ENCODE peak calls at places on chromosomes 6 and 20, in six cellular contexts. One of them, this sample, is unnamed. For H3K27me3 and H3K4me1, the result is how much of the 10 kb centered on the place peaks cover.

GRCh38 chr6:35725721-35726438 is 11.0 kb upstream of the ARMC12 start:
- DNase-seq in SJSA1: no peak
- DNase-seq in right cardiac atrium: peak
- DNase-seq in psoas muscle: peak
- DNase-seq in CD4-positive, CD25-positive, alpha-beta regulatory T cell: no peak
- DNase-seq in CD4-positive, alpha-beta memory T cell: no peak
- DNase-seq in this sample: no peak

GRCh38 chr6:39926668-39927067 is 7.6 kb downstream of the MOCS1 start:
- DNase-seq in CD4-positive, alpha-beta memory T cell: no peak
- DNase-seq in SJSA1: no peak
- DNase-seq in right cardiac atrium: no peak
- DNase-seq in CD4-positive, CD25-positive, alpha-beta regulatory T cell: no peak
- DNase-seq in psoas muscle: no peak
- DNase-seq in this sample: no peak

GRCh38 chr20:4811661-4812181 is 90.0 kb downstream of the PRND start:
- DNase-seq in CD4-positive, alpha-beta memory T cell: peak
- DNase-seq in right cardiac atrium: peak
- DNase-seq in CD4-positive, CD25-positive, alpha-beta regulatory T cell: peak
- DNase-seq in SJSA1: no peak
- DNase-seq in psoas muscle: peak
- DNase-seq in this sample: peak

GRCh38 chr6:25866011-25866410 is 8.0 kb downstream of the SLC17A3 start:
- DNase-seq in CD4-positive, CD25-positive, alpha-beta regulatory T cell: peak
- DNase-seq in psoas muscle: no peak
- DNase-seq in right cardiac atrium: no peak
- DNase-seq in SJSA1: no peak
- DNase-seq in CD4-positive, alpha-beta memory T cell: peak
- DNase-seq in this sample: peak

GRCh38 chr6:168219167-168219566 is 100.4 kb downstream of the DACT2 start:
- DNase-seq in SJSA1: no peak
- DNase-seq in CD4-positive, CD25-positive, alpha-beta regulatory T cell: no peak
- DNase-seq in psoas muscle: peak
- DNase-seq in CD4-positive, alpha-beta memory T cell: no peak
- DNase-seq in right cardiac atrium: peak
- DNase-seq in this sample: no peak

GRCh38 chr20:20085812-20086211 is 33.5 kb downstream of the CFAP61 start:
- DNase-seq in right cardiac atrium: no peak
- DNase-seq in psoas muscle: no peak
- DNase-seq in CD4-positive, CD25-positive, alpha-beta regulatory T cell: no peak
- DNase-seq in SJSA1: no peak
- DNase-seq in CD4-positive, alpha-beta memory T cell: no peak
- DNase-seq in this sample: no peak

GRCh38 chr20:39716796-39717341 is 754.7 kb downstream of the DHX35 start:
- DNase-seq in SJSA1: no peak
- DNase-seq in right cardiac atrium: no peak
- DNase-seq in psoas muscle: no peak
- DNase-seq in CD4-positive, CD25-positive, alpha-beta regulatory T cell: no peak
- DNase-seq in CD4-positive, alpha-beta memory T cell: no peak
- DNase-seq in this sample: no peak

GRCh38 chr20:62065669-62066338 is at the start of gene TAF4:
- DNase-seq in psoas muscle: peak
- DNase-seq in right cardiac atrium: peak
- DNase-seq in SJSA1: peak
- DNase-seq in CD4-positive, alpha-beta memory T cell: peak
- DNase-seq in CD4-positive, CD25-positive, alpha-beta regulatory T cell: peak
- DNase-seq in this sample: peak

GRCh38 chr6:31576897-31577341 is 1.6 kb downstream of the TNF start:
- DNase-seq in right cardiac atrium: no peak
- DNase-seq in CD4-positive, alpha-beta memory T cell: peak
- DNase-seq in CD4-positive, CD25-positive, alpha-beta regulatory T cell: peak
- DNase-seq in SJSA1: no peak
- DNase-seq in psoas muscle: no peak
- DNase-seq in this sample: no peak

GRCh38 chr6:71139249-71139648 is 149.4 kb upstream of the OGFRL1 start:
- DNase-seq in CD4-positive, CD25-positive, alpha-beta regulatory T cell: no peak
- DNase-seq in CD4-positive, alpha-beta memory T cell: no peak
- DNase-seq in SJSA1: peak
- DNase-seq in psoas muscle: no peak
- DNase-seq in right cardiac atrium: no peak
- DNase-seq in this sample: no peak

GRCh38 chr20:31565699-31566331 is 39.3 kb upstream of the ID1 start:
- DNase-seq in SJSA1: no peak
- DNase-seq in psoas muscle: no peak
- DNase-seq in CD4-positive, CD25-positive, alpha-beta regulatory T cell: no peak
- DNase-seq in CD4-positive, alpha-beta memory T cell: no peak
- DNase-seq in right cardiac atrium: no peak
- DNase-seq in this sample: no peak

GRCh38 chr20:46173652-46174468 is 55.7 kb downstream of the CD40 start:
- DNase-seq in SJSA1: no peak
- DNase-seq in CD4-positive, alpha-beta memory T cell: no peak
- DNase-seq in CD4-positive, CD25-positive, alpha-beta regulatory T cell: no peak
- DNase-seq in right cardiac atrium: no peak
- DNase-seq in psoas muscle: no peak
- DNase-seq in this sample: no peak

GRCh38 chr20:51001697-51002265 is 21.1 kb downstream of the KCNG1 start:
- DNase-seq in right cardiac atrium: no peak
- DNase-seq in psoas muscle: no peak
- DNase-seq in SJSA1: no peak
- DNase-seq in CD4-positive, alpha-beta memory T cell: no peak
- DNase-seq in CD4-positive, CD25-positive, alpha-beta regulatory T cell: no peak
- DNase-seq in this sample: no peak
- H3K27me3 ChIP-seq in right cardiac atrium: under half
- H3K27me3 ChIP-seq in psoas muscle: under half
- H3K27me3 ChIP-seq in SJSA1: under half
- H3K27me3 ChIP-seq in CD4-positive, alpha-beta memory T cell: under half
- H3K27me3 ChIP-seq in CD4-positive, CD25-positive, alpha-beta regulatory T cell: under half
- H3K27me3 ChIP-seq in this sample: under half

GRCh38 chr6:109092074-109092473 is 2.6 kb downstream of the SESN1 start:
- DNase-seq in psoas muscle: no peak
- DNase-seq in CD4-positive, alpha-beta memory T cell: no peak
- DNase-seq in SJSA1: no peak
- DNase-seq in right cardiac atrium: no peak
- DNase-seq in CD4-positive, CD25-positive, alpha-beta regulatory T cell: no peak
- DNase-seq in this sample: no peak
- H3K4me1 ChIP-seq in psoas muscle: half or more
- H3K4me1 ChIP-seq in CD4-positive, alpha-beta memory T cell: under half
- H3K4me1 ChIP-seq in SJSA1: under half
- H3K4me1 ChIP-seq in right cardiac atrium: under half
- H3K4me1 ChIP-seq in CD4-positive, CD25-positive, alpha-beta regulatory T cell: under half
- H3K4me1 ChIP-seq in this sample: under half

DNA sequence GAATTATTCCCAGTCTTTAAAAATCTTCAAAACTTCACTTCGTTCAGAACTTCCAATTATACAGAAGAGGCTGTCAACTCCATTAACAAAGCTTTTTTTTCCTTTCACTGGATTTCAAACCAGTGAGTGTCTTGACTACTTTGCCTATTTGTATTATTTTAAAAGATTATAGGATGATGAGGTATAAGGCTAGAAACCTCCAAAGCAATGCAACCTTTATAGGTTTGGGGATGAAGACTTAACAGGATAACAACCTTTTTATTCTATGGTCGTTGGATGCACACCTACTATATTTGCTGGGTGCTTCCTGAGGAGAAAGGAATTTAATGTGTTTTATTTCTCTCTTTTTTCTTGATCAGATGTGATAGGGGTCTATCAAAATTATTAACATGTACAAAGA is 1.9 kb upstream of the OVOL2 start:
- DNase-seq in CD4-positive, CD25-positive, alpha-beta regulatory T cell: no peak
- DNase-seq in right cardiac atrium: no peak
- DNase-seq in psoas muscle: no peak
- DNase-seq in CD4-positive, alpha-beta memory T cell: no peak
- DNase-seq in SJSA1: no peak
- DNase-seq in this sample: no peak
- H3K27me3 ChIP-seq in CD4-positive, CD25-positive, alpha-beta regulatory T cell: under half
- H3K27me3 ChIP-seq in right cardiac atrium: under half
- H3K27me3 ChIP-seq in psoas muscle: under half
- H3K27me3 ChIP-seq in CD4-positive, alpha-beta memory T cell: under half
- H3K27me3 ChIP-seq in SJSA1: half or more
- H3K27me3 ChIP-seq in this sample: under half

DNA sequence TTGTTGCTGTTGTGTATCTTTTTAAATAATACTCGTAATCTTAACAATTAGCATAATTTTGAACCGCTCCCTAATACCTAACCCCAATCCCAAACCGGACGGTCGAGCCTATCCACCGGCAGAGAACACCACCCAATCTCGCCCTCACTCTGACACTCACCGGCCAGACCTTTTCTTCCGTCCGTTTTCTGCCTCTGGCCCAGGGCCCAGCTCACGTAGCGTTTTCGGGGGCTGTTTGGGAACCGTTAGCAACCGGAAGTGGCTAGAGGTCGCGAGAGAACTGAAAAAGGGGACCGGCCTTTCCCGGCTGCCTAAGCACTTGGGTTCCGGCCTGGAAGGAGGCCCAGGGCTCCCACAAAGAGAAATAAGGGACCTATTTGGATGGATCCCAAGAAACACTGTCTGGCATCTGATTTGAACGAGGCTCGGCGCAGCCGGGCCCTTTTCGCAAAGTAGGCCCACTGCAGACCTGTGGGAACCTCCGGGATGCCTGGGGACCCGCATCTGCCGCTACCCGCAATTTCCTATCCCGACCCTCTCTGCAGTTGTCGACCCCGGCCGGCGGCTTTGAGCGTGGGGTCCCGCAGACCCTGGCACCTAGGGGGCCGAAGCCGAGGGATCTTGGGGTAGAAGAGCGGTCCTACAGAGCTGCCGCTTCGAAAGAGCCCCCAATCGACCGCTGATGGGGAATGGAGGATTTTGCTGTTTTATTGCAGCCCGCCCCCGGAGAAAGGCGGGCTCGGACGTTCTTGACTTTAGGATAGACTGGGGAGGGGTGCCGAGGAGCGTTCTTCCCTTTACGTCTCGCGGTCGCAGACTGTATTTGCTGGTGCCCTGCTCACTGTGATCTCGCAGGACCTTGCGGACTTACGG is 4.9 kb upstream of the ZKSCAN8 start:
- DNase-seq in right cardiac atrium: peak
- DNase-seq in CD4-positive, CD25-positive, alpha-beta regulatory T cell: peak
- DNase-seq in psoas muscle: peak
- DNase-seq in CD4-positive, alpha-beta memory T cell: peak
- DNase-seq in SJSA1: peak
- DNase-seq in this sample: peak
- H3K4me1 ChIP-seq in right cardiac atrium: under half
- H3K4me1 ChIP-seq in CD4-positive, CD25-positive, alpha-beta regulatory T cell: half or more
- H3K4me1 ChIP-seq in psoas muscle: under half
- H3K4me1 ChIP-seq in CD4-positive, alpha-beta memory T cell: half or more
- H3K4me1 ChIP-seq in SJSA1: under half
- H3K4me1 ChIP-seq in this sample: under half

GRCh38 chr6:34140075-34140474 is 5.8 kb downstream of the GRM4 start:
- DNase-seq in SJSA1: no peak
- DNase-seq in CD4-positive, CD25-positive, alpha-beta regulatory T cell: no peak
- DNase-seq in psoas muscle: no peak
- DNase-seq in CD4-positive, alpha-beta memory T cell: no peak
- DNase-seq in right cardiac atrium: no peak
- DNase-seq in this sample: no peak
- H3K27me3 ChIP-seq in SJSA1: half or more
- H3K27me3 ChIP-seq in CD4-positive, CD25-positive, alpha-beta regulatory T cell: under half
- H3K27me3 ChIP-seq in psoas muscle: under half
- H3K27me3 ChIP-seq in CD4-positive, alpha-beta memory T cell: half or more
- H3K27me3 ChIP-seq in right cardiac atrium: under half
- H3K27me3 ChIP-seq in this sample: half or more